ENCODE peak calls at places on chromosomes 16 and 17, in five cellular contexts. I is RWPE1; S is activated gamma-delta T cell treated with anti-CD3 and anti-CD28 coated beads, Interleukin-2, amount 50 U/mL, for 16 hours; H is heart left ventricle; T is foreskin fibroblast. B is an unnamed sample.

GRCh38 chr17:68029512-68030215 is 5.9 kb upstream of the KPNA2 start:
- DNase-seq in T (no peak), I (no peak), H (no peak), S (no peak), B (no peak)

GRCh38 chr17:44105483-44105882 is 18.0 kb downstream of the HDAC5 start:
- DNase-seq in S (no peak), I (no peak), T (no peak), H (no peak), B (no peak)

GRCh38 chr16:35319536-35320192 is 1860.3 kb downstream of the TP53TG3F start:
- DNase-seq in H (no peak), I (no peak), S (no peak), T (no peak), B (peak; percentile 75)

GRCh38 chr16:67865318-67865717 is 7.5 kb upstream of the EDC4 start:
- DNase-seq in H (no peak), S (no peak), T (no peak), I (no peak), B (no peak)

GRCh38 chr16:4481526-4481925 is 5.3 kb downstream of the HMOX2 start:
- DNase-seq in S (no peak), T (no peak), H (no peak), I (no peak), B (no peak)

GRCh38 chr16:21150375-21151001 is at the start of gene DNAH3:
- DNase-seq in I (peak; percentile 55), T (peak; percentile 3), H (no peak), S (no peak), B (no peak)

GRCh38 chr16:84486126-84486525 is 18.3 kb downstream of the MEAK7 start:
- DNase-seq in T (no peak), H (no peak), S (no peak), I (no peak), B (no peak)

GRCh38 chr16:67030221-67030962 is 1.4 kb downstream of the CBFB start:
- DNase-seq in S (no peak), H (no peak), I (no peak), T (no peak), B (no peak)

GRCh38 chr16:25155553-25156460 is 44.3 kb downstream of the LCMT1 start:
- DNase-seq in H (no peak), T (no peak), I (no peak), S (no peak), B (no peak)

GRCh38 chr17:10029129-10029528 is 124.1 kb upstream of the RCVRN start:
- DNase-seq in S (no peak), H (no peak), I (no peak), T (no peak), B (no peak)

GRCh38 chr17:7836596-7837374 is 2.8 kb downstream of the KDM6B start:
- DNase-seq in I (peak; percentile 69), S (no peak), T (peak; percentile 98), H (peak; percentile 94), B (peak; percentile 97)